ENCODE peak calls at places on chromosome 6, in five cellular contexts. S, H, A, N and L are unnamed samples.

GRCh38 chr6:134416501-134417154 is 98.7 kb upstream of the SGK1 start:
- DNase-seq in S (peak), N (no peak), A (no peak), H (no peak), L (no peak)

GRCh38 chr6:2020909-2021308 is 224.5 kb downstream of the GMDS start:
- DNase-seq in S (no peak), H (no peak), N (peak), A (no peak), L (no peak)

GRCh38 chr6:9783567-9783966 is 631.3 kb downstream of the TFAP2A start:
- DNase-seq in H (no peak), N (no peak), A (no peak), S (no peak), L (peak)

GRCh38 chr6:121274896-121275295 is 59.4 kb downstream of the TBC1D32 start:
- DNase-seq in H (no peak), A (no peak), S (no peak), N (no peak), L (no peak)

GRCh38 chr6:38786486-38786885 is 71.4 kb downstream of the DNAH8 start:
- DNase-seq in A (no peak), S (no peak), H (no peak), N (no peak), L (no peak)

GRCh38 chr6:26286168-26286854 is 78.7 kb upstream of the BTN3A2 start:
- DNase-seq in N (peak), H (peak), S (peak), A (peak), L (peak)

GRCh38 chr6:9467746-9468145 is 947.1 kb downstream of the TFAP2A start:
- DNase-seq in A (no peak), H (no peak), N (no peak), S (peak), L (no peak)

GRCh38 chr6:37155394-37156312 is 14.3 kb upstream of the PIM1 start:
- DNase-seq in S (no peak), N (no peak), H (no peak), A (peak), L (peak)

GRCh38 chr6:43985329-43985728 is 141.9 kb downstream of the MRPL14 start:
- DNase-seq in N (peak), A (no peak), S (no peak), H (no peak), L (no peak)

GRCh38 chr6:24766685-24767462 is 7.9 kb upstream of the GMNN start:
- DNase-seq in H (no peak), A (peak), N (peak), S (peak), L (peak)

GRCh38 chr6:135089901-135090300 is 35.3 kb upstream of the HBS1L start:
- DNase-seq in S (no peak), H (no peak), A (no peak), N (no peak), L (no peak)

GRCh38 chr6:119234941-119235340 is 114.6 kb downstream of the MAN1A1 start:
- DNase-seq in N (no peak), S (no peak), H (no peak), A (no peak), L (no peak)

GRCh38 chr6:12995419-12995818 is 278.9 kb downstream of the PHACTR1 start:
- DNase-seq in N (no peak), A (no peak), H (no peak), S (no peak), L (no peak)

GRCh38 chr6:37988696-37989095 is 169.2 kb downstream of the ZFAND3 start:
- DNase-seq in S (peak), A (no peak), H (no peak), N (no peak), L (no peak)

GRCh38 chr6:52130440-52130839 is 43.0 kb upstream of the PKHD1 start:
- DNase-seq in N (no peak), S (no peak), A (no peak), H (no peak), L (no peak)

GRCh38 chr6:142485256-142485655 is 183.4 kb downstream of the ADGRG6 start:
- DNase-seq in H (no peak), A (no peak), N (no peak), S (peak), L (no peak)

GRCh38 chr6:119147101-119148053 is 68.9 kb upstream of the FAM184A start:
- DNase-seq in N (no peak), S (peak), A (peak), H (no peak), L (peak)

GRCh38 chr6:105678516-105678915 is 275.6 kb upstream of the PREP start:
- DNase-seq in A (no peak), S (no peak), H (no peak), N (no peak), L (no peak)

GRCh38 chr6:159681104-159681503 is 11.9 kb downstream of the SOD2 start:
- DNase-seq in N (no peak), H (no peak), A (no peak), S (no peak), L (no peak)

GRCh38 chr6:372336-372911 is 19.1 kb upstream of the IRF4 start:
- DNase-seq in H (no peak), N (no peak), S (no peak), A (peak), L (no peak)

GRCh38 chr6:87916446-87916845 is 131.2 kb upstream of the SPACA1 start:
- DNase-seq in S (no peak), H (no peak), A (no peak), N (no peak), L (no peak)

GRCh38 chr6:18276610-18277009 is 12.3 kb upstream of the DEK start:
- DNase-seq in N (no peak), A (no peak), H (no peak), S (no peak), L (no peak)

GRCh38 chr6:36663504-36664446 is 14.7 kb upstream of the CDKN1A start:
- DNase-seq in A (no peak), S (no peak), N (no peak), H (no peak), L (peak)